ENCODE peak calls at places on chromosome 6, in nine cellular contexts. E is choroid plexus epithelial cell, G is mucosa of descending colon, R is fibroblast of the aortic adventitia, N is AG10803, T is tibial artery, P is upper lobe of right lung, J is astrocyte of the cerebellum, D is stomach. M is an unnamed sample.
A peak's percentile ranks its signal among the peaks of the same experiment; 100 is the strongest.

GRCh38 chr6:154931741-154932424 is 63.2 kb upstream of the TIAM2 start:
- DNase-seq in E (peak; percentile 37), G (no peak), R (peak; percentile 63), N (peak; percentile 80), T (no peak), P (no peak), J (no peak), D (no peak), M (peak; percentile 82)

GRCh38 chr6:157613011-157613522 is 210.0 kb upstream of the SNX9 start:
- DNase-seq in E (peak; percentile 77), G (no peak), R (peak; percentile 87), N (peak; percentile 68), T (no peak), P (no peak), J (peak; percentile 19), D (no peak), M (peak; percentile 98)

GRCh38 chr6:121460170-121460569 is 24.7 kb downstream of the GJA1 start:
- DNase-seq in E (no peak), G (no peak), R (no peak), N (no peak), T (no peak), P (no peak), J (no peak), D (no peak), M (no peak)

GRCh38 chr6:158624684-158625682 is 19.6 kb downstream of the DYNLT1 start:
- DNase-seq in E (no peak), G (no peak), R (no peak), N (no peak), T (no peak), P (no peak), J (no peak), D (peak; percentile 29), M (no peak)

GRCh38 chr6:53852805-53853204 is 58.0 kb downstream of the LRRC1 start:
- DNase-seq in E (no peak), G (no peak), R (no peak), N (no peak), T (no peak), P (no peak), J (no peak), D (no peak), M (no peak)

GRCh38 chr6:116651916-116652315 is 16.6 kb downstream of the ZUP1 start:
- DNase-seq in E (no peak), G (no peak), R (no peak), N (no peak), T (no peak), P (no peak), J (no peak), D (no peak), M (no peak)

GRCh38 chr6:118307581-118307980 is 240.5 kb upstream of the PLN start:
- DNase-seq in E (no peak), G (no peak), R (no peak), N (no peak), T (peak; percentile 84), P (no peak), J (no peak), D (no peak), M (no peak)

GRCh38 chr6:2478200-2478599 is 232.8 kb upstream of the GMDS start:
- DNase-seq in E (peak; percentile 85), G (no peak), R (peak; percentile 27), N (peak; percentile 68), T (no peak), P (no peak), J (peak; percentile 32), D (no peak), M (peak; percentile 12)

GRCh38 chr6:32565511-32565910 is 24.1 kb downstream of the HLA-DRB1 start:
- DNase-seq in E (no peak), G (no peak), R (no peak), N (no peak), T (no peak), P (no peak), J (no peak), D (no peak), M (no peak)

GRCh38 chr6:6351626-6352025 is 31.2 kb upstream of the F13A1 start:
- DNase-seq in E (no peak), G (no peak), R (no peak), N (no peak), T (no peak), P (no peak), J (no peak), D (no peak), M (no peak)

GRCh38 chr6:42896178-42896719 is 16.8 kb downstream of the RPL7L1 start:
- DNase-seq in E (no peak), G (no peak), R (no peak), N (no peak), T (no peak), P (no peak), J (no peak), D (no peak), M (no peak)

GRCh38 chr6:119445666-119446622 is 96.4 kb upstream of the MAN1A1 start:
- DNase-seq in E (peak; percentile 95), G (no peak), R (peak; percentile 78), N (peak; percentile 72), T (no peak), P (no peak), J (peak; percentile 71), D (no peak), M (peak; percentile 74)

GRCh38 chr6:35359744-35360348 is 17.5 kb downstream of the PPARD start:
- DNase-seq in E (peak; percentile 97), G (no peak), R (peak; percentile 96), N (peak; percentile 90), T (peak; percentile 70), P (no peak), J (peak; percentile 100), D (no peak), M (peak; percentile 88)

GRCh38 chr6:125114248-125114858 is 39.2 kb upstream of the TPD52L1 start:
- DNase-seq in E (peak; percentile 79), G (no peak), R (peak; percentile 80), N (peak; percentile 63), T (no peak), P (no peak), J (peak; percentile 47), D (peak; percentile 68), M (peak; percentile 66)

GRCh38 chr6:5511924-5512323 is 250.6 kb downstream of the FARS2 start:
- DNase-seq in E (peak; percentile 85), G (no peak), R (peak; percentile 94), N (peak; percentile 78), T (no peak), P (no peak), J (peak; percentile 91), D (no peak), M (peak; percentile 77)

GRCh38 chr6:35728663-35729348 is 8.0 kb upstream of the ARMC12 start:
- DNase-seq in E (no peak), G (peak; percentile 76), R (no peak), N (no peak), T (peak; percentile 85), P (peak; percentile 88), J (no peak), D (peak; percentile 41), M (no peak)

DNA sequence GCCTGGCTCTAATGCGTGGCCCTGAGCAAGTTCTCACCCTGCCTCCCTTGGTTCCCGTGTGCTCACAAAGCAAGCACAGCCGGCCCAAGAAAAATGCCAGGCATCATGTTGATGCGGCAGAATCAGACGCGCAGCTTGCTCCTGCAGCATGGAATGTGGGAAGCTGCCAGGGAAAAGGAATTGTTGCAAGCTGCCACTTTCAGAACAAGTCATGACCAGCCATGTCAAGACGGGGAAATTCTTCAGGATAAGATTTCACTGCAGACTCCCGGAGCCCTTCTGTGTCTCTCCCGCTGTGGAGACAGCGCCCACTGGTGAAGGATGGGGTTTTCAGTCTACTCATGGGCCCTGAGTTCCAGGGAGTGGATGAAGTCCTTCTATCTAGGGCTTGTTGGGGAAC is 4.6 kb downstream of the DACT2 start:
- DNase-seq in E (peak; percentile 27), G (no peak), R (peak; percentile 72), N (peak; percentile 25), T (no peak), P (no peak), J (no peak), D (no peak), M (no peak)
- TF ChIP-seq CTCF in E (peak; percentile 47), G (no peak), R (peak; percentile 57), N (peak; percentile 31), T (peak; percentile 17), P (peak; percentile 18), J (peak; percentile 15), D (no peak), M (no peak)

GRCh38 chr6:144334150-144334708 is 49.1 kb downstream of the UTRN start:
- DNase-seq in E (no peak), G (peak; percentile 57), R (no peak), N (no peak), T (no peak), P (peak; percentile 69), J (no peak), D (no peak), M (no peak)
- H3K4me3 ChIP-seq in E (no peak overlapping the region), G (no peak overlapping the region), R (no peak overlapping the region), N (no peak overlapping the region), T (no peak overlapping the region), P (peak overlapping the region; percentile 23), J (no peak overlapping the region), D (no peak overlapping the region), M (no peak overlapping the region)

GRCh38 chr6:54879188-54879985 is 32.8 kb downstream of the FAM83B start:
- DNase-seq in E (no peak), G (no peak), R (no peak), N (no peak), T (no peak), P (no peak), J (no peak), D (no peak), M (no peak)

GRCh38 chr6:54877713-54878317 is 31.2 kb downstream of the FAM83B start:
- DNase-seq in E (no peak), G (no peak), R (no peak), N (no peak), T (no peak), P (no peak), J (no peak), D (no peak), M (no peak)

GRCh38 chr6:54876365-54876764 is 29.8 kb downstream of the FAM83B start:
- DNase-seq in E (no peak), G (peak; percentile 57), R (no peak), N (no peak), T (no peak), P (no peak), J (no peak), D (no peak), M (no peak)

GRCh38 chr6:54876871-54877270 is 30.3 kb downstream of the FAM83B start:
- DNase-seq in E (no peak), G (no peak), R (no peak), N (no peak), T (no peak), P (no peak), J (no peak), D (no peak), M (no peak)

GRCh38 chr6:54878705-54879104 is 32.1 kb downstream of the FAM83B start:
- DNase-seq in E (no peak), G (no peak), R (no peak), N (no peak), T (no peak), P (no peak), J (no peak), D (no peak), M (no peak)
- TF ChIP-seq CTCF in E (no peak), G (no peak), R (no peak), N (no peak), T (no peak), P (no peak), J (no peak), D (no peak), M (no peak)

GRCh38 chr6:136551103-136551502 is 881 bp upstream of the MAP7 start:
- DNase-seq in E (no peak), G (no peak), R (no peak), N (no peak), T (no peak), P (no peak), J (no peak), D (no peak), M (no peak)
- H3K4me3 ChIP-seq in E (peak overlapping the region; percentile 63), G (peak overlapping the region; percentile 66), R (no peak overlapping the region), N (no peak overlapping the region), T (peak overlapping the region; percentile 81), P (peak overlapping the region; percentile 69), J (no peak overlapping the region), D (peak overlapping the region; percentile 80), M (no peak overlapping the region)

M was measured in fibroblast of mammary gland.